ENCODE peak calls at places on chromosomes 16 and 17, in ten cellular contexts. H is pons; E is left cardiac atrium; V is neural crest cell; P is SW 1271; G is AG04449; F is caudate nucleus; R is RPMI8226; X is CD8-positive, alpha-beta T cell; M is CD4-positive, CD25-positive, alpha-beta regulatory T cell. K is an unnamed sample.
A peak's percentile ranks its signal among the peaks of the same experiment; 100 is the strongest.

GRCh38 chr17:80296221-80296620 is 35.6 kb downstream of the RNF213 start:
- DNase-seq in X (no peak), M (no peak), V (no peak), F (no peak), P (no peak), H (no peak), E (peak; percentile 20), G (no peak), R (no peak), K (no peak)

GRCh38 chr17:50916026-50916707 is 50.0 kb upstream of the TOB1 start:
- DNase-seq in R (peak; percentile 33), H (no peak), V (no peak), E (no peak), G (no peak), X (no peak), F (no peak), P (no peak), M (no peak), K (no peak)

GRCh38 chr16:64150193-64150592 is 971.7 kb downstream of the CDH11 start:
- DNase-seq in E (no peak), G (no peak), P (no peak), M (no peak), X (no peak), R (no peak), H (no peak), V (no peak), F (no peak), K (no peak)

GRCh38 chr16:75420987-75421819 is 12.1 kb downstream of the CFDP1 start:
- DNase-seq in G (no peak), P (no peak), E (peak; percentile 87), X (no peak), V (peak; percentile 57), R (no peak), M (no peak), H (no peak), F (peak; percentile 2), K (peak; percentile 37)

GRCh38 chr16:68509381-68509780 is 29.7 kb upstream of the ZFP90 start:
- DNase-seq in X (no peak), F (no peak), V (no peak), H (no peak), R (no peak), E (no peak), G (no peak), M (no peak), P (no peak), K (no peak)

GRCh38 chr17:27821318-27821717 is 21.0 kb upstream of the NOS2 start:
- DNase-seq in F (no peak), G (no peak), X (no peak), E (no peak), P (no peak), R (no peak), V (no peak), H (no peak), M (no peak), K (no peak)

GRCh38 chr17:41792835-41793748 is 6.6 kb upstream of the JUP start:
- DNase-seq in P (peak; percentile 84), E (peak; percentile 72), V (no peak), F (no peak), R (no peak), X (no peak), M (no peak), H (no peak), G (no peak), K (no peak)

GRCh38 chr17:73340093-73340596 is 28.3 kb upstream of the CDC42EP4 start:
- DNase-seq in G (peak; percentile 65), V (no peak), M (no peak), P (peak; percentile 80), E (no peak), H (no peak), F (no peak), X (no peak), R (no peak), K (no peak)

GRCh38 chr16:11254913-11255736 is 879 bp downstream of the SOCS1 start:
- DNase-seq in M (peak; percentile 54), R (peak; percentile 89), E (peak; percentile 55), V (peak; percentile 28), H (no peak), X (peak; percentile 81), G (no peak), P (no peak), F (no peak), K (peak; percentile 83)

GRCh38 chr17:81921531-81921862 is 3.5 kb upstream of the SIRT7 start:
- DNase-seq in V (no peak), R (no peak), X (no peak), G (no peak), E (no peak), H (no peak), M (no peak), P (no peak), F (no peak), K (no peak)

GRCh38 chr16:3536851-3537250 is 36.0 kb downstream of the CLUAP1 start:
- DNase-seq in M (no peak), P (no peak), F (peak; percentile 0), H (peak; percentile 16), X (no peak), G (no peak), E (no peak), R (no peak), V (no peak), K (no peak)

GRCh38 chr17:66326476-66327047 is 24.1 kb downstream of the PRKCA start:
- DNase-seq in R (no peak), F (no peak), M (no peak), P (no peak), E (no peak), G (no peak), V (no peak), H (no peak), X (no peak), K (no peak)

GRCh38 chr17:18270851-18271170 is 10.3 kb downstream of the MIEF2 start:
- DNase-seq in R (no peak), H (no peak), G (no peak), E (no peak), P (no peak), M (no peak), X (no peak), F (no peak), V (no peak), K (no peak)

GRCh38 chr16:58854392-58854791 is 120.3 kb upstream of the GOT2 start:
- DNase-seq in P (no peak), R (no peak), G (no peak), F (no peak), M (no peak), E (no peak), V (no peak), X (no peak), H (no peak), K (no peak)